ENCODE peak calls at places on chromosomes 5 and 9, in seven cellular contexts. Y, R, I, N, B, U and Q are unnamed samples.

GRCh38 chr5:1540166-1540565 is 16.4 kb upstream of the LPCAT1 start:
- DNase-seq in Y (no peak), R (no peak), I (no peak), N (no peak), B (peak; percentile 14), U (peak; percentile 29), Q (no peak)

GRCh38 chr9:35604578-35605335 is at the start of gene TESK1:
- DNase-seq in Y (peak; percentile 89), R (peak; percentile 74), I (peak; percentile 73), N (peak; percentile 66), B (peak; percentile 85), U (peak; percentile 86), Q (peak; percentile 88)

GRCh38 chr9:95105519-95106287 is 211.8 kb downstream of the FANCC start:
- DNase-seq in Y (no peak), R (no peak), I (no peak), N (no peak), B (no peak), U (no peak), Q (no peak)

GRCh38 chr9:15416880-15417279 is 5.8 kb upstream of the SNAPC3 start:
- DNase-seq in Y (peak; percentile 21), R (no peak), I (no peak), N (peak; percentile 9), B (peak; percentile 67), U (no peak), Q (no peak)

GRCh38 chr5:65423623-65424022 is 58.1 kb downstream of the ADAMTS6 start:
- DNase-seq in Y (no peak), R (no peak), I (no peak), N (no peak), B (no peak), U (no peak), Q (no peak)

GRCh38 chr9:23822331-23823169 is 3.5 kb downstream of the ELAVL2 start:
- DNase-seq in Y (no peak), R (no peak), I (no peak), N (no peak), B (no peak), U (no peak), Q (no peak)

GRCh38 chr5:168042284-168043080 is 249.0 kb upstream of the WWC1 start:
- DNase-seq in Y (no peak), R (no peak), I (no peak), N (no peak), B (no peak), U (no peak), Q (no peak)

GRCh38 chr5:172127581-172127980 is 60.4 kb downstream of the STK10 start:
- DNase-seq in Y (no peak), R (no peak), I (no peak), N (no peak), B (no peak), U (no peak), Q (no peak)

GRCh38 chr5:111063709-111064322 is 7.7 kb upstream of the TSLP start:
- DNase-seq in Y (no peak), R (no peak), I (no peak), N (peak; percentile 34), B (no peak), U (no peak), Q (no peak)

GRCh38 chr5:149452665-149453617 is 73.8 kb upstream of the IL17B start:
- DNase-seq in Y (no peak), R (no peak), I (no peak), N (no peak), B (no peak), U (peak; percentile 78), Q (peak; percentile 76)

GRCh38 chr5:109329296-109330252 is 80.2 kb downstream of the PJA2 start:
- DNase-seq in Y (no peak), R (no peak), I (no peak), N (no peak), B (no peak), U (no peak), Q (no peak)

GRCh38 chr9:137313956-137314560 is 12.0 kb upstream of the NRARP start:
- DNase-seq in Y (no peak), R (no peak), I (no peak), N (no peak), B (no peak), U (no peak), Q (no peak)

GRCh38 chr5:34503379-34504346 is 152.5 kb upstream of the RAI14 start:
- DNase-seq in Y (no peak), R (no peak), I (no peak), N (no peak), B (no peak), U (peak; percentile 49), Q (peak; percentile 42)

GRCh38 chr5:16773990-16774389 is 157.2 kb upstream of the RETREG1 start:
- DNase-seq in Y (no peak), R (no peak), I (no peak), N (no peak), B (no peak), U (no peak), Q (no peak)

GRCh38 chr5:138177936-138178515 is 404 bp downstream of the BRD8 start:
- DNase-seq in Y (peak; percentile 33), R (no peak), I (no peak), N (peak; percentile 10), B (peak; percentile 53), U (peak; percentile 51), Q (peak; percentile 38)

GRCh38 chr9:8486095-8486494 is 686.5 kb upstream of the DMAC1 start:
- DNase-seq in Y (peak; percentile 72), R (no peak), I (no peak), N (peak; percentile 5), B (peak; percentile 23), U (peak; percentile 37), Q (peak; percentile 31)

GRCh38 chr9:3012245-3012644 is 168.3 kb upstream of the PUM3 start:
- DNase-seq in Y (no peak), R (no peak), I (no peak), N (no peak), B (no peak), U (no peak), Q (no peak)